ENCODE peak calls at places on chromosomes 3 and 15, in nine cellular contexts. I is head of caudate nucleus, H is non-pigmented ciliary epithelial cell, V is ACHN, N is T-helper 2 cell, K is sciatic nerve, X is Kasumi-1, J is EL, Q is NCI-H2171 treated with DMSO at 0.1 percent for 48 hours. E is an unnamed sample.

GRCh38 chr3:194572131-194572789 is 61.0 kb downstream of the TMEM44 start:
- DNase-seq in I (no peak), K (peak), Q (no peak), J (peak), N (no peak), X (no peak), H (peak), V (peak), E (peak)

GRCh38 chr3:127587876-127588275 is 2.7 kb downstream of the TPRA1 start:
- DNase-seq in K (no peak), I (no peak), X (no peak), V (no peak), N (no peak), J (no peak), H (no peak), Q (no peak), E (no peak)

GRCh38 chr15:60004019-60004845 is at the start of gene FOXB1:
- DNase-seq in V (no peak), N (no peak), H (no peak), X (no peak), Q (no peak), J (no peak), K (no peak), I (no peak), E (no peak)

GRCh38 chr3:73787620-73788019 is 162.9 kb upstream of the PDZRN3 start:
- DNase-seq in I (no peak), K (no peak), V (no peak), Q (no peak), X (no peak), J (peak), H (no peak), N (no peak), E (no peak)

GRCh38 chr3:37179144-37179967 is 5.0 kb upstream of the LRRFIP2 start:
- DNase-seq in V (peak), Q (no peak), I (no peak), K (no peak), N (no peak), J (no peak), X (no peak), H (no peak), E (no peak)

GRCh38 chr15:74535388-74536084 is 5.5 kb upstream of the ARID3B start:
- DNase-seq in N (no peak), I (no peak), X (no peak), V (no peak), K (no peak), Q (no peak), J (peak), H (no peak), E (no peak)

GRCh38 chr3:28376424-28376823 is 27.8 kb upstream of the AZI2 start:
- DNase-seq in I (no peak), H (no peak), K (no peak), N (no peak), J (no peak), X (no peak), V (no peak), Q (no peak), E (peak)

GRCh38 chr15:57949374-57949938 is 116.1 kb downstream of the ALDH1A2 start:
- DNase-seq in Q (no peak), J (no peak), H (no peak), K (no peak), X (no peak), N (no peak), I (no peak), V (no peak), E (no peak)

GRCh38 chr3:59877679-59878427 is 828.0 kb upstream of the CFAP20DC start:
- DNase-seq in I (no peak), J (no peak), H (no peak), N (no peak), K (no peak), X (no peak), V (no peak), Q (no peak), E (no peak)

GRCh38 chr3:140629351-140630137 is 48.3 kb upstream of the TRIM42 start:
- DNase-seq in K (no peak), V (peak), J (peak), N (no peak), X (no peak), Q (no peak), I (no peak), H (peak), E (no peak)

GRCh38 chr3:13702226-13702820 is 153.4 kb downstream of the FBLN2 start:
- DNase-seq in Q (no peak), N (no peak), K (peak), X (no peak), I (no peak), H (no peak), V (no peak), J (no peak), E (no peak)

GRCh38 chr3:196287066-196287404 is 491 bp downstream of the PCYT1A start:
- DNase-seq in X (peak), V (peak), N (peak), J (peak), Q (no peak), K (no peak), I (peak), H (no peak), E (peak)

GRCh38 chr15:94327356-94327936 is 96.1 kb downstream of the MCTP2 start:
- DNase-seq in I (no peak), H (no peak), N (no peak), K (no peak), X (peak), V (peak), Q (peak), J (peak), E (peak)